ENCODE peak calls at places on chromosomes 6 and 20, in four cellular contexts. O is fibroblast of lung, B is GM13976, J is fibroblast of pulmonary artery. W is an unnamed sample.

GRCh38 chr6:93183513-93183912 is 235.8 kb downstream of the EPHA7 start:
- DNase-seq in O (no peak), B (no peak), J (no peak), W (no peak)

GRCh38 chr6:90039911-90040310 is 145.6 kb downstream of the GJA10 start:
- DNase-seq in O (peak; percentile 23), B (no peak), J (no peak), W (peak; percentile 5)

GRCh38 chr6:133707456-133707855 is 181.5 kb upstream of the TCF21 start:
- DNase-seq in O (peak; percentile 93), B (no peak), J (peak; percentile 95), W (peak; percentile 89)

GRCh38 chr20:31595654-31596411 is 9.3 kb upstream of the ID1 start:
- DNase-seq in O (peak; percentile 99), B (no peak), J (peak; percentile 97), W (peak; percentile 98)

GRCh38 chr6:168999392-168999791 is 254.3 kb downstream of the THBS2 start:
- DNase-seq in O (no peak), B (no peak), J (no peak), W (no peak)

GRCh38 chr20:4067600-4068261 is 52.4 kb upstream of the RNF24 start:
- DNase-seq in O (peak; percentile 75), B (no peak), J (peak; percentile 75), W (peak; percentile 77)

GRCh38 chr6:108578595-108579038 is 17.9 kb downstream of the FOXO3 start:
- DNase-seq in O (no peak), B (no peak), J (peak; percentile 63), W (peak; percentile 58)

GRCh38 chr6:73631849-73632248 is 21.9 kb downstream of the SLC17A5 start:
- DNase-seq in O (peak; percentile 56), B (no peak), J (no peak), W (peak; percentile 76)

GRCh38 chr20:46130534-46130933 is 12.4 kb downstream of the CD40 start:
- DNase-seq in O (no peak), B (peak; percentile 51), J (no peak), W (no peak)

GRCh38 chr6:43436577-43437282 is 9.4 kb downstream of the ABCC10 start:
- DNase-seq in O (peak; percentile 96), B (no peak), J (peak; percentile 93), W (peak; percentile 55)

GRCh38 chr20:44217342-44218092 is 6.9 kb upstream of the OSER1 start:
- DNase-seq in O (peak; percentile 73), B (peak; percentile 53), J (peak; percentile 80), W (peak; percentile 50)

GRCh38 chr20:54550776-54551396 is 75.5 kb downstream of the DOK5 start:
- DNase-seq in O (peak; percentile 27), B (no peak), J (peak; percentile 39), W (no peak)

GRCh38 chr6:52000064-52000463 is 87.3 kb downstream of the PKHD1 start:
- DNase-seq in O (no peak), B (no peak), J (no peak), W (no peak)

GRCh38 chr20:45833883-45834796 is 541 bp downstream of the SNX21 start:
- DNase-seq in O (peak; percentile 73), B (peak; percentile 85), J (peak; percentile 63), W (no peak)

GRCh38 chr6:11277275-11278206 is 45.1 kb upstream of the NEDD9 start:
- DNase-seq in O (peak; percentile 64), B (peak; percentile 83), J (peak; percentile 73), W (peak; percentile 69)

GRCh38 chr6:21538186-21538798 is 55.3 kb upstream of the SOX4 start:
- DNase-seq in O (peak; percentile 31), B (no peak), J (no peak), W (no peak)

GRCh38 chr6:12291083-12291784 is 1.1 kb downstream of the EDN1 start:
- DNase-seq in O (no peak), B (peak; percentile 25), J (no peak), W (no peak)

GRCh38 chr6:72248621-72249020 is 362.3 kb downstream of the RIMS1 start:
- DNase-seq in O (peak; percentile 30), B (no peak), J (no peak), W (no peak)

GRCh38 chr6:2439632-2440031 is 194.2 kb upstream of the GMDS start:
- DNase-seq in O (no peak), B (no peak), J (no peak), W (no peak)

GRCh38 chr6:10269814-10270472 is 144.9 kb downstream of the TFAP2A start:
- DNase-seq in O (no peak), B (no peak), J (no peak), W (peak; percentile 32)

GRCh38 chr6:132888701-132889100 is 74.3 kb downstream of the RPS12 start:
- DNase-seq in O (peak; percentile 58), B (no peak), J (no peak), W (no peak)

GRCh38 chr20:45229264-45230056 is 8.3 kb downstream of the SEMG2 start:
- DNase-seq in O (no peak), B (peak; percentile 30), J (peak; percentile 7), W (no peak)

GRCh38 chr6:40894962-40895799 is 143.8 kb downstream of the UNC5CL start:
- DNase-seq in O (peak; percentile 50), B (no peak), J (peak; percentile 62), W (peak; percentile 64)

GRCh38 chr6:89487864-89488263 is 54.9 kb downstream of the ANKRD6 start:
- DNase-seq in O (no peak), B (no peak), J (no peak), W (no peak)

GRCh38 chr20:62899633-62900051 is 26.7 kb downstream of the DIDO1 start:
- DNase-seq in O (no peak), B (no peak), J (peak; percentile 23), W (no peak)
- TF ChIP-seq CTCF in O (peak; percentile 25), B (no peak), J (peak; percentile 22), W (no peak)

GRCh38 chr20:2671977-2672376 is 8.0 kb upstream of the IDH3B start:
- DNase-seq in O (no peak), B (no peak), J (no peak), W (no peak)
- TF ChIP-seq CTCF in O (peak; percentile 4), B (peak; percentile 10), J (peak; percentile 16), W (peak; percentile 52)

DNA sequence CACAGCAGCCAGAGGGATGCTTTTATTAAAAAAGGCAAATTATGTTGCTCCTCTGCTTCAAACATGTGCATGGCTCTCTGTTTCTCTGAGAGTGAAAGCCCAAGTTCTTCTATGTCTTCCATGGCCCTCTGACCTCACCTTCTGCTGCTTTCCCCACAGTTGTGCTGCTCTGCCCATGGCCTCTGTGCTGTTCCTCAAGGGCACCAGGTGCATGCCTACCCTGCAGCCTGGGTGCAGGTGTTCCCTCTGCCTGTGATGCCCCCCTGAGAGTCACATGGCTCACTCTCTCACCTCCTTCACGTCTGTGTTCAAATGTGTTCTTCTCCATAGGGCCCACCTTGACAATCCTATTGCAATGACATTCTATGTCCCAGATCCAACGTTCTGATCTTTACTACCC is 477.0 kb upstream of the CHD6 start:
- DNase-seq in O (no peak), B (no peak), J (no peak), W (no peak)
- TF ChIP-seq CTCF in O (no peak), B (no peak), J (no peak), W (no peak)

GRCh38 chr6:150189176-150189575 is 46.3 kb downstream of the PPP1R14C start:
- DNase-seq in O (no peak), B (no peak), J (no peak), W (no peak)
- TF ChIP-seq CTCF in O (no peak), B (no peak), J (no peak), W (no peak)

GRCh38 chr20:8424986-8425385 is 292.9 kb downstream of the PLCB1 start:
- DNase-seq in O (no peak), B (no peak), J (no peak), W (no peak)
- TF ChIP-seq CTCF in O (no peak), B (no peak), J (no peak), W (no peak)